ENCODE peak calls at places on chromosomes 7 and 10, in eight cellular contexts. One of them, this sample, is unnamed.

GRCh38 chr10:122530177-122530576 is 30.4 kb upstream of the DMBT1 start:
- DNase-seq in chondrocyte: no peak
- DNase-seq in small intestine: no peak
- DNase-seq in GM20000: no peak
- DNase-seq in Peyer's patch: no peak
- DNase-seq in substantia nigra: no peak
- DNase-seq in GM12891: no peak
- DNase-seq in hippocampal formation: no peak
- DNase-seq in this sample: no peak

GRCh38 chr7:108592633-108593277 is 23.1 kb downstream of the DNAJB9 start:
- DNase-seq in chondrocyte: no peak
- DNase-seq in small intestine: peak; percentile 43
- DNase-seq in GM20000: no peak
- DNase-seq in Peyer's patch: no peak
- DNase-seq in substantia nigra: no peak
- DNase-seq in GM12891: no peak
- DNase-seq in hippocampal formation: no peak
- DNase-seq in this sample: no peak

GRCh38 chr10:29732918-29733317 is 98.1 kb upstream of the SVIL start:
- DNase-seq in chondrocyte: no peak
- DNase-seq in small intestine: no peak
- DNase-seq in GM20000: no peak
- DNase-seq in Peyer's patch: no peak
- DNase-seq in substantia nigra: no peak
- DNase-seq in GM12891: no peak
- DNase-seq in hippocampal formation: no peak
- DNase-seq in this sample: no peak

GRCh38 chr7:74069086-74069541 is 14.5 kb upstream of the LIMK1 start:
- DNase-seq in chondrocyte: no peak
- DNase-seq in small intestine: no peak
- DNase-seq in GM20000: no peak
- DNase-seq in Peyer's patch: peak; percentile 41
- DNase-seq in substantia nigra: no peak
- DNase-seq in GM12891: no peak
- DNase-seq in hippocampal formation: no peak
- DNase-seq in this sample: no peak

GRCh38 chr10:130484131-130484911 is 348.1 kb downstream of the GLRX3 start:
- DNase-seq in chondrocyte: no peak
- DNase-seq in small intestine: no peak
- DNase-seq in GM20000: no peak
- DNase-seq in Peyer's patch: peak; percentile 23
- DNase-seq in substantia nigra: no peak
- DNase-seq in GM12891: no peak
- DNase-seq in hippocampal formation: no peak
- DNase-seq in this sample: no peak

GRCh38 chr10:124152139-124152780 is 58.9 kb upstream of the CHST15 start:
- DNase-seq in chondrocyte: no peak
- DNase-seq in small intestine: peak; percentile 26
- DNase-seq in GM20000: no peak
- DNase-seq in Peyer's patch: no peak
- DNase-seq in substantia nigra: peak; percentile 26
- DNase-seq in GM12891: no peak
- DNase-seq in hippocampal formation: peak; percentile 16
- DNase-seq in this sample: no peak

GRCh38 chr10:61832866-61833481 is 68.5 kb upstream of the ARID5B start:
- DNase-seq in chondrocyte: no peak
- DNase-seq in small intestine: no peak
- DNase-seq in GM20000: no peak
- DNase-seq in Peyer's patch: no peak
- DNase-seq in substantia nigra: no peak
- DNase-seq in GM12891: no peak
- DNase-seq in hippocampal formation: no peak
- DNase-seq in this sample: no peak

GRCh38 chr7:123190109-123190831 is 9.5 kb downstream of the SLC13A1 start:
- DNase-seq in chondrocyte: no peak
- DNase-seq in small intestine: no peak
- DNase-seq in GM20000: peak; percentile 42
- DNase-seq in Peyer's patch: no peak
- DNase-seq in substantia nigra: no peak
- DNase-seq in GM12891: no peak
- DNase-seq in hippocampal formation: no peak
- DNase-seq in this sample: no peak

GRCh38 chr7:83365746-83366145 is 203.1 kb upstream of the PCLO start:
- DNase-seq in chondrocyte: no peak
- DNase-seq in small intestine: no peak
- DNase-seq in GM20000: no peak
- DNase-seq in Peyer's patch: no peak
- DNase-seq in substantia nigra: no peak
- DNase-seq in GM12891: no peak
- DNase-seq in hippocampal formation: no peak
- DNase-seq in this sample: no peak

This sample was measured in activated gamma-delta T cell treated with Interleukin-2 at 50 U/mL for 16 hours.